ENCODE peak calls at places on chromosome 12, in six cellular contexts. One of them, this sample, is unnamed.

GRCh38 chr12:52819021-52819420 is 5.1 kb upstream of the KRT4 start:
- DNase-seq in CD4-positive, alpha-beta T cell: no peak
- DNase-seq in breast epithelium: no peak
- DNase-seq in left ventricle myocardium inferior: no peak
- DNase-seq in mesendoderm: no peak
- DNase-seq in OCI-LY7: no peak
- DNase-seq in this sample: no peak

GRCh38 chr12:2845280-2845679 is 10.4 kb upstream of the NRIP2 start:
- DNase-seq in breast epithelium: no peak
- DNase-seq in CD4-positive, alpha-beta T cell: no peak
- DNase-seq in mesendoderm: peak
- DNase-seq in OCI-LY7: no peak
- DNase-seq in left ventricle myocardium inferior: peak
- DNase-seq in this sample: no peak

GRCh38 chr12:130254476-130255276 is 83.0 kb upstream of the PIWIL1 start:
- DNase-seq in breast epithelium: no peak
- DNase-seq in mesendoderm: no peak
- DNase-seq in OCI-LY7: no peak
- DNase-seq in CD4-positive, alpha-beta T cell: no peak
- DNase-seq in left ventricle myocardium inferior: no peak
- DNase-seq in this sample: peak

GRCh38 chr12:7716391-7716790 is 5.2 kb downstream of the DPPA3 start:
- DNase-seq in left ventricle myocardium inferior: no peak
- DNase-seq in mesendoderm: peak
- DNase-seq in CD4-positive, alpha-beta T cell: no peak
- DNase-seq in breast epithelium: no peak
- DNase-seq in OCI-LY7: peak
- DNase-seq in this sample: no peak

GRCh38 chr12:39124768-39125167 is 219.4 kb upstream of the CPNE8 start:
- DNase-seq in CD4-positive, alpha-beta T cell: no peak
- DNase-seq in left ventricle myocardium inferior: no peak
- DNase-seq in OCI-LY7: no peak
- DNase-seq in breast epithelium: no peak
- DNase-seq in mesendoderm: peak
- DNase-seq in this sample: no peak

GRCh38 chr12:115973066-115973465 is 304.4 kb downstream of the MED13L start:
- DNase-seq in left ventricle myocardium inferior: no peak
- DNase-seq in mesendoderm: no peak
- DNase-seq in OCI-LY7: no peak
- DNase-seq in CD4-positive, alpha-beta T cell: no peak
- DNase-seq in breast epithelium: no peak
- DNase-seq in this sample: no peak

GRCh38 chr12:130280226-130280625 is 57.5 kb upstream of the PIWIL1 start:
- DNase-seq in left ventricle myocardium inferior: no peak
- DNase-seq in mesendoderm: no peak
- DNase-seq in breast epithelium: no peak
- DNase-seq in OCI-LY7: no peak
- DNase-seq in CD4-positive, alpha-beta T cell: no peak
- DNase-seq in this sample: peak

GRCh38 chr12:56450241-56450640 is 1.0 kb upstream of the TIMELESS start:
- DNase-seq in breast epithelium: no peak
- DNase-seq in left ventricle myocardium inferior: no peak
- DNase-seq in mesendoderm: no peak
- DNase-seq in OCI-LY7: no peak
- DNase-seq in CD4-positive, alpha-beta T cell: no peak
- DNase-seq in this sample: no peak

GRCh38 chr12:103813949-103814348 is 27.1 kb downstream of the NT5DC3 start:
- DNase-seq in breast epithelium: no peak
- DNase-seq in mesendoderm: no peak
- DNase-seq in left ventricle myocardium inferior: no peak
- DNase-seq in CD4-positive, alpha-beta T cell: no peak
- DNase-seq in OCI-LY7: no peak
- DNase-seq in this sample: no peak

DNA sequence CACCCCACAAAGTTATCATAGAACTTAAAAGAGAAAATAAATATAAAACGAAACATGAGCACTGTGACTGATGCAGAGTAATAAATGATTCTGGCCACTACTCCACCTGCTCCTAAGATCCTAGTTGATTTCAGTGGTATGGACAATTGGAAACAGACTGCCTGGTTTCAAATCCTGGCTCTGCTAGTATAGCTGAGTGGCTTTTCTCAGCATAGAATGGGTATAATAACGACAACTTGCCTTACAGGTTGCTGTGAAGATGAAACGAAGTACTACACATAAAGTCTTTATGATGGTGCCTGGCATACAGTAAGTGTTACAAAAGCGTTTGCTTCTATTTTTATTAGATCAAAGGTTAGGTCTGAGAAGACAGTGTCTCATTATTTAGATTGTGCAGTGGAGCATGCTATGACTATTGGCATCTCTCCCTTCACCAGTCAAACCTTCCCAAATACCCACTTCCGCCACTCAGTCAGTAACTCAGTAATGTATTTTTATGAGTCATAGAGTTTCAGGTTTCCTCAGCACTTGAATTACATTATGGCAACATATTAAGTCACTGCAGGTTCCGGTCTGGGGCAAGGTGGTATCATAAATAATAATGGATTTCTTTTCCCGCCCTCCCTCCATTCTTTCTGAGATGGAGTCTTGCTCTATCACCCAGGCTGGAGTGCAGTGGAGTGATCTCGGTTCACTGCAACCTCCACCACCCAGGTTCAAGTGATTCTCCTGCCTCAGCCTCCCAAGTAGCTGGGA is 29.7 kb upstream of the NR2C1 start:
- DNase-seq in mesendoderm: no peak
- DNase-seq in CD4-positive, alpha-beta T cell: no peak
- DNase-seq in breast epithelium: no peak
- DNase-seq in OCI-LY7: peak
- DNase-seq in left ventricle myocardium inferior: no peak
- DNase-seq in this sample: no peak
- H3K27ac ChIP-seq in mesendoderm: no peak
- H3K27ac ChIP-seq in CD4-positive, alpha-beta T cell: no peak
- H3K27ac ChIP-seq in breast epithelium: no peak
- H3K27ac ChIP-seq in OCI-LY7: no peak
- H3K27ac ChIP-seq in left ventricle myocardium inferior: no peak
- H3K27ac ChIP-seq in this sample: no peak

GRCh38 chr12:122949816-122950215 is 16.4 kb downstream of the ABCB9 start:
- DNase-seq in CD4-positive, alpha-beta T cell: no peak
- DNase-seq in breast epithelium: no peak
- DNase-seq in left ventricle myocardium inferior: no peak
- DNase-seq in OCI-LY7: no peak
- DNase-seq in mesendoderm: no peak
- DNase-seq in this sample: no peak
- H3K27ac ChIP-seq in CD4-positive, alpha-beta T cell: no peak
- H3K27ac ChIP-seq in breast epithelium: peak
- H3K27ac ChIP-seq in left ventricle myocardium inferior: no peak
- H3K27ac ChIP-seq in OCI-LY7: no peak
- H3K27ac ChIP-seq in mesendoderm: no peak
- H3K27ac ChIP-seq in this sample: peak

GRCh38 chr12:68482660-68483059 is 128.0 kb upstream of the RAP1B start:
- DNase-seq in OCI-LY7: no peak
- DNase-seq in breast epithelium: no peak
- DNase-seq in CD4-positive, alpha-beta T cell: no peak
- DNase-seq in mesendoderm: no peak
- DNase-seq in left ventricle myocardium inferior: no peak
- DNase-seq in this sample: no peak
- H3K27ac ChIP-seq in OCI-LY7: no peak
- H3K27ac ChIP-seq in breast epithelium: no peak
- H3K27ac ChIP-seq in CD4-positive, alpha-beta T cell: no peak
- H3K27ac ChIP-seq in mesendoderm: no peak
- H3K27ac ChIP-seq in left ventricle myocardium inferior: peak
- H3K27ac ChIP-seq in this sample: no peak

GRCh38 chr12:109864916-109865315 is 15.4 kb downstream of the GLTP start:
- DNase-seq in mesendoderm: peak
- DNase-seq in left ventricle myocardium inferior: no peak
- DNase-seq in breast epithelium: no peak
- DNase-seq in CD4-positive, alpha-beta T cell: no peak
- DNase-seq in OCI-LY7: no peak
- DNase-seq in this sample: no peak
- H3K27ac ChIP-seq in mesendoderm: no peak
- H3K27ac ChIP-seq in left ventricle myocardium inferior: peak
- H3K27ac ChIP-seq in breast epithelium: peak
- H3K27ac ChIP-seq in CD4-positive, alpha-beta T cell: no peak
- H3K27ac ChIP-seq in OCI-LY7: no peak
- H3K27ac ChIP-seq in this sample: peak

DNA sequence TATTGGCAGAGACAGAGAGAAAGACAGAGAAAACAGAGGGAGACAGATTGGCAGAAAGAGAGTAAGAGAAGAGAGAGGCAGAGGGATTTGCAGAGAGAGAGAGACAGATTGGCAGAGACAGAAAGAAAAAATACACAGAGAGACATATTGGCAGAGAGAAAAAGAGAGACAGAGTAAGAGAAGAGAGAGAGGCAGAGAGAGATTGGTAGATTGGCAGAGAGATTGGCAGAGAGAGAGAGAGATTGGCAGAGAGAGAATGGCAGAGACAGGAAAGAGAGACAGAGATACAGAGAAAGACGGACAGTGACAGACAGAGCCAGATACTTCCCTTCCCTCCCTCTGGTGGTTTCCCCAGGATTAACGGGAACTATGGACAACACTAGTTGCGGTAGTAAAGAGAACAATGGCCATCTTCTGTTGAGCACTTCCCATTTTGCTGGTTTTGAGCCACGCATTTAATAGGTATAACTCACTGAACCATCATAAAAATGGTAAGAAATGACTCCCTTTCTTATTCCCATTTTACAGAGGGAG is 2.6 kb upstream of the NOS1 start:
- DNase-seq in left ventricle myocardium inferior: no peak
- DNase-seq in OCI-LY7: no peak
- DNase-seq in breast epithelium: no peak
- DNase-seq in CD4-positive, alpha-beta T cell: no peak
- DNase-seq in mesendoderm: peak
- DNase-seq in this sample: no peak
- H3K27ac ChIP-seq in left ventricle myocardium inferior: no peak
- H3K27ac ChIP-seq in OCI-LY7: no peak
- H3K27ac ChIP-seq in breast epithelium: no peak
- H3K27ac ChIP-seq in CD4-positive, alpha-beta T cell: no peak
- H3K27ac ChIP-seq in mesendoderm: no peak
- H3K27ac ChIP-seq in this sample: no peak

DNA sequence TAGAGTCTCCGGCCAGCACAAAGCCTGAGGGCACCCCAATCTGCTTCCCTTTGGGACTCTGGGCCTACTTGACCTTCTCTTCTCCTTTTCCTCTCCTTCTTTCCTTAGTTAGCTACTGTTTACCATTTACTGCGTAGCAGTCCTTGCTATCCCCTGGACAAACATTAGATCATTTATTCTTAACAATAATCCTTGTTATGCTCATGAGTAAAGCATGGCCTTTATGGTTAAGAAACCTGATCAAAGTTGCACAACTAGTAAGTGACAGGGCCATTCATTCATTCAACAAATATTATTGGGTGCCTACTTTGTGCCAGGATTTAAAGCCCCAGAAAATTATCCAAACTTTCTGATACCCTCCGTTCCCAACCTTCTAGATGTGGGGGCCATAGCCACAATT is 3.2 kb upstream of the HDAC7 start:
- DNase-seq in mesendoderm: no peak
- DNase-seq in CD4-positive, alpha-beta T cell: no peak
- DNase-seq in left ventricle myocardium inferior: no peak
- DNase-seq in breast epithelium: no peak
- DNase-seq in OCI-LY7: no peak
- DNase-seq in this sample: no peak
- H3K27ac ChIP-seq in mesendoderm: no peak
- H3K27ac ChIP-seq in CD4-positive, alpha-beta T cell: peak
- H3K27ac ChIP-seq in left ventricle myocardium inferior: peak
- H3K27ac ChIP-seq in breast epithelium: peak
- H3K27ac ChIP-seq in OCI-LY7: no peak
- H3K27ac ChIP-seq in this sample: no peak

DNA sequence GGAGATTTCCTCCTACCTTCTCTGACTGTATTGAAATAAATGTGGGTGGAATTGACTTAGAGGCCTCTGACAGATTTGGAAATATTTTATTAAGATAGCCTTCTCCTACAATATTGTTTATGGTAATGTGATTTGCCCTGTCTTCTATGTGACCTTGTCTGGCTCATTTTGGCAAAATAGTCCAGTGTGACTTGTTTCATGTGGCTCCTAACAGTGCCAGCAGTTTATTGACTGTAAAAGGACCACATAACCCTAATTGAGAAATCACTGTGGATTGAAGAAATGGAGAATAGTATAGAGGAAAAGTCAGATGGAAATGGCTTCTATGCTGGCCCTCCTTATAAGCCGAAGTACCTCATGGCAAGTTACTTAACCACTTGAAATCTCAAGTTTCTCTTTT is 170.9 kb upstream of the PTPRQ start:
- DNase-seq in CD4-positive, alpha-beta T cell: no peak
- DNase-seq in left ventricle myocardium inferior: no peak
- DNase-seq in mesendoderm: no peak
- DNase-seq in breast epithelium: no peak
- DNase-seq in OCI-LY7: no peak
- DNase-seq in this sample: no peak
- H3K27ac ChIP-seq in CD4-positive, alpha-beta T cell: no peak
- H3K27ac ChIP-seq in left ventricle myocardium inferior: no peak
- H3K27ac ChIP-seq in mesendoderm: no peak
- H3K27ac ChIP-seq in breast epithelium: no peak
- H3K27ac ChIP-seq in OCI-LY7: no peak
- H3K27ac ChIP-seq in this sample: no peak

DNA sequence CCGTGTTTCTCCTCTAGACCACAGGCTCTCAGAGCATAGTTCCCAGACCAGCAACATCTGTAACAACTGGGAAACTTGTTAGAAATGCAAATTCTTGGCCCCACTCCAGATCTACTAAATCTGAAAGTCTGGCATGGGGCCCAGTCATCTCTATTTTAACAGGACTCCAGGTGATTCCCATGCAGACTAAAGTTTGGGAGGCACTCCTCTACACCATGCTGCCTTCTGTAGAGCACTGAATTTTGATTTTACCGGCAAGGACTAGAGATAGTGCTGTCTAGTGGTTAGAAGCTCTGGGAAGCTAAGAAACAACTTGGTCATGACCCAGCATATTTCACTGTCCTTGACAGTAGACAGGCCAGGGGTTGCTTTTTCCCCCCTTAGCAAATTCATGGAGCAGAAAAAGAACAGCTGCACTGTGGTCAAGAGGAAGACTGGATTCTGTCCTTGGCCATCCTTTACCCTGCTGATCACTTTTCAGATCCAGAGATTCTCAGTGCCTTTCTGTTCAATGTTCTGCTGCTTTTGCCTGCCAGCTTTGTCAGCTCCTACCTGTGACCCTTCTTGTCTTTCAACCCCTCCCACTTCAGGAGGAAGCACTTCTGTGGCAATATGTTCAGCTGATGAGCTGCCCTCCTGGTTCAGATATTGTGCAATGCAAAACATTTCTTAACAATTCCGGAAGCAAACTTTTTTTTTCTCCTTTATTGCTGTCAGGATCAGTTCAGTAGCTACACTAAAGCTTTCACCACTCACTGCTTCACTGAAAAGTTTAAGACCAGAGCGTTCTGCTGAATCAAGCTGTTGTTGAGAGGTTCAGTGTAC is 133.8 kb upstream of the NUDT4 start:
- DNase-seq in breast epithelium: no peak
- DNase-seq in OCI-LY7: peak
- DNase-seq in CD4-positive, alpha-beta T cell: no peak
- DNase-seq in left ventricle myocardium inferior: no peak
- DNase-seq in mesendoderm: no peak
- DNase-seq in this sample: no peak
- H3K27ac ChIP-seq in breast epithelium: peak
- H3K27ac ChIP-seq in OCI-LY7: no peak
- H3K27ac ChIP-seq in CD4-positive, alpha-beta T cell: no peak
- H3K27ac ChIP-seq in left ventricle myocardium inferior: peak
- H3K27ac ChIP-seq in mesendoderm: no peak
- H3K27ac ChIP-seq in this sample: no peak

GRCh38 chr12:114408881-114409795 is 3.2 kb upstream of the TBX5 start:
- DNase-seq in breast epithelium: no peak
- DNase-seq in mesendoderm: peak
- DNase-seq in OCI-LY7: no peak
- DNase-seq in CD4-positive, alpha-beta T cell: no peak
- DNase-seq in left ventricle myocardium inferior: peak
- DNase-seq in this sample: no peak
- H3K27ac ChIP-seq in breast epithelium: peak
- H3K27ac ChIP-seq in mesendoderm: no peak
- H3K27ac ChIP-seq in OCI-LY7: no peak
- H3K27ac ChIP-seq in CD4-positive, alpha-beta T cell: no peak
- H3K27ac ChIP-seq in left ventricle myocardium inferior: peak
- H3K27ac ChIP-seq in this sample: no peak